ENCODE peak calls at places on chromosomes 5 and 9, in six cellular contexts. One of them, this sample, is unnamed.

GRCh38 chr5:151627650-151628049 is 36.5 kb upstream of the FAT2 start:
- DNase-seq in foreskin fibroblast: no peak
- DNase-seq in GM20000: no peak
- DNase-seq in pancreas: no peak
- DNase-seq in iPS-NIHi11: no peak
- DNase-seq in mucosa of gallbladder: no peak
- DNase-seq in this sample: no peak

GRCh38 chr5:124599048-124599973 is 147.1 kb downstream of the ZNF608 start:
- DNase-seq in foreskin fibroblast: peak; percentile 33
- DNase-seq in iPS-NIHi11: no peak
- DNase-seq in GM20000: no peak
- DNase-seq in mucosa of gallbladder: peak; percentile 57
- DNase-seq in pancreas: no peak
- DNase-seq in this sample: no peak

GRCh38 chr9:136668983-136669790 is 6.5 kb downstream of the EGFL7 start:
- DNase-seq in foreskin fibroblast: no peak
- DNase-seq in iPS-NIHi11: no peak
- DNase-seq in pancreas: no peak
- DNase-seq in GM20000: no peak
- DNase-seq in mucosa of gallbladder: no peak
- DNase-seq in this sample: no peak

GRCh38 chr9:4313144-4313543 is 13.3 kb upstream of the GLIS3 start:
- DNase-seq in foreskin fibroblast: no peak
- DNase-seq in pancreas: no peak
- DNase-seq in iPS-NIHi11: no peak
- DNase-seq in mucosa of gallbladder: no peak
- DNase-seq in GM20000: no peak
- DNase-seq in this sample: no peak

GRCh38 chr5:4226565-4226964 is 630.9 kb downstream of the IRX1 start:
- DNase-seq in pancreas: no peak
- DNase-seq in GM20000: no peak
- DNase-seq in foreskin fibroblast: no peak
- DNase-seq in mucosa of gallbladder: no peak
- DNase-seq in iPS-NIHi11: no peak
- DNase-seq in this sample: no peak

GRCh38 chr5:67093259-67093658 is 103.3 kb downstream of the CD180 start:
- DNase-seq in foreskin fibroblast: no peak
- DNase-seq in pancreas: no peak
- DNase-seq in GM20000: no peak
- DNase-seq in iPS-NIHi11: no peak
- DNase-seq in mucosa of gallbladder: no peak
- DNase-seq in this sample: no peak

GRCh38 chr5:54756796-54757402 is 228.5 kb downstream of the ESM1 start:
- DNase-seq in GM20000: no peak
- DNase-seq in foreskin fibroblast: no peak
- DNase-seq in pancreas: no peak
- DNase-seq in iPS-NIHi11: no peak
- DNase-seq in mucosa of gallbladder: no peak
- DNase-seq in this sample: no peak

GRCh38 chr5:114355086-114355830 is 6.6 kb upstream of the KCNN2 start:
- DNase-seq in GM20000: no peak
- DNase-seq in pancreas: no peak
- DNase-seq in mucosa of gallbladder: no peak
- DNase-seq in foreskin fibroblast: no peak
- DNase-seq in iPS-NIHi11: no peak
- DNase-seq in this sample: no peak

GRCh38 chr5:141492168-141492885 is 3.4 kb downstream of the PCDHGC5 start:
- DNase-seq in foreskin fibroblast: no peak
- DNase-seq in mucosa of gallbladder: no peak
- DNase-seq in GM20000: peak; percentile 74
- DNase-seq in iPS-NIHi11: peak; percentile 18
- DNase-seq in pancreas: no peak
- DNase-seq in this sample: no peak

GRCh38 chr9:15182003-15182695 is 124.9 kb downstream of the TTC39B start:
- DNase-seq in mucosa of gallbladder: no peak
- DNase-seq in GM20000: no peak
- DNase-seq in iPS-NIHi11: no peak
- DNase-seq in foreskin fibroblast: no peak
- DNase-seq in pancreas: no peak
- DNase-seq in this sample: no peak

GRCh38 chr9:68492801-68493200 is 47.9 kb downstream of the TMEM252 start:
- DNase-seq in GM20000: no peak
- DNase-seq in mucosa of gallbladder: no peak
- DNase-seq in foreskin fibroblast: no peak
- DNase-seq in pancreas: no peak
- DNase-seq in iPS-NIHi11: no peak
- DNase-seq in this sample: no peak

GRCh38 chr5:8945972-8946371 is 599.9 kb downstream of the SEMA5A start:
- DNase-seq in GM20000: no peak
- DNase-seq in foreskin fibroblast: no peak
- DNase-seq in pancreas: no peak
- DNase-seq in mucosa of gallbladder: no peak
- DNase-seq in iPS-NIHi11: no peak
- DNase-seq in this sample: no peak

GRCh38 chr9:3916420-3916819 is 383.4 kb downstream of the GLIS3 start:
- DNase-seq in mucosa of gallbladder: no peak
- DNase-seq in iPS-NIHi11: no peak
- DNase-seq in pancreas: no peak
- DNase-seq in foreskin fibroblast: no peak
- DNase-seq in GM20000: no peak
- DNase-seq in this sample: no peak

GRCh38 chr9:133098104-133098754 is 22.8 kb downstream of the RALGDS start:
- DNase-seq in mucosa of gallbladder: no peak
- DNase-seq in pancreas: no peak
- DNase-seq in GM20000: no peak
- DNase-seq in foreskin fibroblast: no peak
- DNase-seq in iPS-NIHi11: no peak
- DNase-seq in this sample: no peak

GRCh38 chr5:33230467-33231078 is 210.2 kb upstream of the TARS1 start:
- DNase-seq in foreskin fibroblast: no peak
- DNase-seq in GM20000: no peak
- DNase-seq in pancreas: no peak
- DNase-seq in iPS-NIHi11: no peak
- DNase-seq in mucosa of gallbladder: no peak
- DNase-seq in this sample: no peak

GRCh38 chr9:130570200-130570599 is 9.2 kb upstream of the FUBP3 start:
- DNase-seq in pancreas: no peak
- DNase-seq in GM20000: no peak
- DNase-seq in mucosa of gallbladder: no peak
- DNase-seq in iPS-NIHi11: no peak
- DNase-seq in foreskin fibroblast: no peak
- DNase-seq in this sample: no peak

This sample was measured in T1000.